ENCODE peak calls at places on chromosome 10, in five cellular contexts. U is K562, J is H1, K is GM12878, E is HepG2. X is an unnamed sample.

GRCh38 chr10:9209105-9209798 is 1154.8 kb downstream of the GATA3 start:
- DNase-seq in U (peak; percentile 47), J (peak; percentile 46), K (peak; percentile 16), E (peak; percentile 38), X (peak; percentile 33)

GRCh38 chr10:7218974-7219373 is 191.9 kb downstream of the SFMBT2 start:
- DNase-seq in U (no peak), J (no peak), K (no peak), E (no peak), X (no peak)

GRCh38 chr10:69492091-69492745 is 41.0 kb downstream of the TSPAN15 start:
- DNase-seq in U (no peak), J (no peak), K (no peak), E (no peak), X (no peak)

GRCh38 chr10:47261121-47261520 is 38.9 kb upstream of the GDF10 start:
- DNase-seq in U (no peak), J (no peak), K (peak; percentile 82), E (no peak), X (no peak)

GRCh38 chr10:69483988-69484387 is 32.7 kb downstream of the TSPAN15 start:
- DNase-seq in U (no peak), J (no peak), K (no peak), E (no peak), X (no peak)

GRCh38 chr10:11255796-11256444 is 238.2 kb downstream of the CELF2 start:
- DNase-seq in U (no peak), J (no peak), K (no peak), E (no peak), X (no peak)

GRCh38 chr10:132939957-132940790 is 2.2 kb downstream of the CFAP46 start:
- DNase-seq in U (peak; percentile 76), J (no peak), K (no peak), E (no peak), X (no peak)

GRCh38 chr10:124366825-124367224 is 51.9 kb downstream of the OAT start:
- DNase-seq in U (no peak), J (no peak), K (no peak), E (no peak), X (no peak)

GRCh38 chr10:28387141-28387540 is 84.3 kb upstream of the MPP7 start:
- DNase-seq in U (no peak), J (no peak), K (no peak), E (no peak), X (no peak)

GRCh38 chr10:93080350-93081046 is 6.8 kb downstream of the CYP26A1 start:
- DNase-seq in U (peak; percentile 71), J (no peak), K (no peak), E (peak; percentile 29), X (peak; percentile 18)

GRCh38 chr10:113386005-113386404 is 166.8 kb upstream of the HABP2 start:
- DNase-seq in U (no peak), J (no peak), K (no peak), E (peak; percentile 3), X (peak; percentile 38)

GRCh38 chr10:78406648-78407008 is 373.0 kb downstream of the RPS24 start:
- DNase-seq in U (no peak), J (no peak), K (no peak), E (no peak), X (no peak)

GRCh38 chr10:36676321-36677169 is 448.9 kb upstream of the ANKRD30A start:
- DNase-seq in U (no peak), J (no peak), K (no peak), E (no peak), X (no peak)

GRCh38 chr10:83925133-83925532 is 214.2 kb upstream of the GHITM start:
- DNase-seq in U (no peak), J (no peak), K (no peak), E (no peak), X (no peak)

GRCh38 chr10:28171468-28172235 is 131.2 kb downstream of the MPP7 start:
- DNase-seq in U (no peak), J (no peak), K (no peak), E (no peak), X (no peak)

GRCh38 chr10:117431160-117431559 is 55.9 kb upstream of the PDZD8 start:
- DNase-seq in U (no peak), J (no peak), K (no peak), E (no peak), X (peak; percentile 28)

GRCh38 chr10:125056161-125057132 is 103.9 kb downstream of the CTBP2 start:
- DNase-seq in U (peak; percentile 6), J (no peak), K (no peak), E (no peak), X (no peak)

GRCh38 chr10:59055046-59055445 is 121.4 kb upstream of the PHYHIPL start:
- DNase-seq in U (no peak), J (no peak), K (no peak), E (no peak), X (no peak)

GRCh38 chr10:121579656-121580055 is 18.6 kb downstream of the FGFR2 start:
- DNase-seq in U (no peak), J (no peak), K (no peak), E (no peak), X (no peak)

GRCh38 chr10:14562615-14563214 is 212.0 kb downstream of the FAM107B start:
- DNase-seq in U (no peak), J (no peak), K (no peak), E (no peak), X (no peak)

GRCh38 chr10:13891542-13892431 is 305.0 kb downstream of the PRPF18 start:
- DNase-seq in U (peak; percentile 11), J (no peak), K (no peak), E (no peak), X (no peak)

GRCh38 chr10:62992145-62992721 is 140.9 kb upstream of the NRBF2 start:
- DNase-seq in U (no peak), J (no peak), K (peak; percentile 40), E (no peak), X (no peak)

GRCh38 chr10:43844236-43844635 is 195.6 kb upstream of the ZNF32 start:
- DNase-seq in U (no peak), J (no peak), K (no peak), E (no peak), X (no peak)

GRCh38 chr10:84177541-84178386 is 4.2 kb downstream of the GPR15LG start:
- DNase-seq in U (no peak), J (no peak), K (no peak), E (no peak), X (no peak)

DNA sequence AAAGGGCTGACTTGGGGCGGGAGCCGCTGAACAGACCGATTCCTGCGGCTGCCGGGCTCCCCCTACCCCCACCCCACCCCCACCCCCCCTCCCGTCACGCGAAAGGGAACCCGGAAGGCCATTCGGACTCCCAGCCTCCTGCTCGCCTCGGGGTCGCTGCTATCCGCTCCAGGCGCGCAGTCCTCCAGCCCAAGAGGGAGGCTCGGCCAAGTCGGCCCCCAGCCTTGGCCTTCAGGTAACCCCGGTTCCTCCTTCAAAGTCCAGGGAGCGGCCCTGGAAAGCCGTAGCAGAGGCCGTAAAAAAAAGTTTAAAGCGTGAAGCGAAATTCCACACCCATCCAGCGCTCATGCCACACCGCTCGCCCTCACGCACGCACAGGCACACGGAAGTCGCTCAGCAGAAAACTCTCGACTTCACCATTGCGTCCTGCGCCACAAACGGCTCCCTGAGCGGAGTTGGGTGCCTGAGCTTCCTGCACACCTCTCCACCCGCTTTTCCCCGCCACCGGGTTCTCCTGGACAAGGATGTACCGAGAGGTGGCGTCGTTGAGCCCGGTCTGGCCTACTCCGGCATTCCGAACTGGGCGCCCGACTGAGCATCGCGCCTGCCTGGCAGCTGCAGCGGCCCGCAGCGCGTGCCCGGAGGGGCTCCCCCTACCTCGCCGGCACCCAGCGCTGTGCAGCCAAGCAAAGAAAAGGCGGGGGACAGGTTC is 1.4 kb downstream of the SORCS3 start:
- DNase-seq in U (peak; percentile 10), J (peak; percentile 66), K (no peak), E (peak; percentile 28), X (no peak)
- TF ChIP-seq CTCF in U (peak; percentile 20), J (peak; percentile 74), K (no peak), E (peak; percentile 54), X (no peak)

DNA sequence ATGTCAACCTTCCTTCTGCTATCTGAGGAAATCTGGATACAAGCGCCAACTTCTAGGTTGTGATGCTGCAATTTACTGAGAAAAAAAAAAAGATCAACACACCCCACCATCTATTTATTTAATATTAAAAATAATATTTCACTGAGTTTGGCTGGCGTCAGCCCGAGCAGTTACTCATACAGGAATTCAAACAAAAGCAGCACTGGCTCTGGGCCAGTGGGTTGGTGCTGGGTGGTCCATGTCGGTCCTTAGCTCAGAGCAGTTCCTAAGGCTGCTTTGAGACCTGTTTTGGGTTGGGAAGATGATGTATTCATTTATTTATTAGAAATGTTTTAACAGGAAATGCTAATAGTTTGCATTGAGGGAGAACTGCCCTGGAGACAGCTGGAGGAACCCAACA is 36.2 kb upstream of the GOT1 start:
- DNase-seq in U (no peak), J (no peak), K (no peak), E (no peak), X (no peak)
- TF ChIP-seq SP1 in U (no peak), J (no peak), K (no peak), E (no peak), X (no peak)

DNA sequence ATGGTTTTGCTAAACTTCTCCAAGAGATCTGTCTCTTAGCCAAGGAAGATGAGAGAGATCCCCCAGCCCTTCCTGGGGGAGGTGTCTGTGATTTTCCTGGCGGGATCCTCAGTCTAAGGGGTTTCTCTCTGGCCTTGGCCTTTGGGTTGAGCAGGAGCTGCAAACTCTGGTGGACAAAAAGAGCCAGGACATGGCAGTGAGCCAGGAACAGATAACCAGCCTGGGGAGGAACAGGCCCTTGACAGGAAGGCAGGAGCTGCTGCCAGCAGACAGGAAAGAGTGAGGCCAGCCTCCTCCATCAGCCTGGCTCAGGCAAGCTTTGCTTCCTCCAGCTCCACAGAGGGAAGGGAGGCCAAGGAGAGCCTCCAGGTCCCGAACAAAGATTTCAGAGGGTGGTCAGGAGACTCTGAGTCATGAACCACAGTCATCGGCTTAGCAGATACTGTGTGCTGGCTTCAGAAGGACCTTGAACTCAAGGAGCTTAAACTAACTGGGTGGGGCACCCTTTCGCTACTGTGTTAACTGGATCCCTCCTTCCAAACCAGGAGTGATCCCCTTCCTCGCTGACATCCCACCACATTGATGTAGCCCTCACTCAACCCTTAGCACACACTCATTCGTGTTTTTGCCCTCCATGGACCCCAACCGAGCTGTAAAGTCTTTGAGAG is 34.7 kb downstream of the DDIT4 start:
- DNase-seq in U (peak; percentile 72), J (no peak), K (no peak), E (peak; percentile 64), X (peak; percentile 82)
- TF ChIP-seq POLR2A in U (peak; percentile 74), J (no peak), K (no peak), E (no peak), X (no peak)

GRCh38 chr10:102616071-102616770 is 28.1 kb upstream of the TRIM8 start:
- DNase-seq in U (no peak), J (no peak), K (no peak), E (no peak), X (no peak)

GRCh38 chr10:102614888-102615287 is 29.4 kb upstream of the TRIM8 start:
- DNase-seq in U (no peak), J (no peak), K (no peak), E (no peak), X (no peak)

GRCh38 chr10:102617041-102617440 is 27.2 kb upstream of the TRIM8 start:
- DNase-seq in U (no peak), J (no peak), K (no peak), E (no peak), X (no peak)

GRCh38 chr10:102613761-102614160 is 30.5 kb upstream of the TRIM8 start:
- DNase-seq in U (no peak), J (no peak), K (no peak), E (no peak), X (no peak)

DNA sequence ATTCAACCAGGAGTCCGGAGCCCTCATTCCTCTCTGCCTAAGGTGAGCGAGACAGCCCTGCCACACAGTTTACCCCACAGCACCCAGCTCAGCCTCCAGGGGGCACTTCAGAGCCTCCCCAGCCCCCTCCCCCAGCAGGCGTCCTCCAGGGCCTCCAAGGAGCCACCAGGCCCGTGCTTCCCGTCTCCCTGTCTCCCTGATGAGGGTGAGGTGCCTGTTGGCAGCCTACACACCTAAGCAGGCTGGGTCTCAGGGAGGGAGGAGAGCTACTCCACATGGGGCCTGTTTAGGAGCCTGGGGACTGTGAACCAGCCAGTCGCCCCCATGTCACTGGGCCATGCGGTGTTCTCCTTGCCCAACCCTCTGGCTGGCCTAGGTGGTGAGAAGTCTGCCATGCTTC is 28.9 kb upstream of the TRIM8 start:
- DNase-seq in U (peak; percentile 70), J (no peak), K (no peak), E (no peak), X (no peak)
- TF ChIP-seq CTCF in U (peak; percentile 65), J (peak; percentile 83), K (peak; percentile 17), E (peak; percentile 65), X (peak; percentile 60)

X was measured in HCT116.